ENCODE peak calls at places on chromosomes 4 and X, in ten cellular contexts. One of them, this sample, is unnamed.

GRCh38 chrX:132774312-132774711 is 184.1 kb downstream of the HS6ST2 start:
- DNase-seq in activated B cell treated with CpG ODN at 0.5 μM for 24 hours: no peak
- DNase-seq in HCT116: no peak
- DNase-seq in CD8-positive, alpha-beta memory T cell: no peak
- DNase-seq in GM12892: no peak
- DNase-seq in astrocyte of the spinal cord: no peak
- DNase-seq in SK-MEL-5: no peak
- DNase-seq in transverse colon: no peak
- DNase-seq in activated CD4-positive, CD25-positive, alpha-beta regulatory T cell treated with anti-CD3 and anti-CD28 coated beads, Interleukin-2, amount 50 U/mL, for 16 hours: no peak
- DNase-seq in naive thymus-derived CD8-positive, alpha-beta T cell: no peak
- DNase-seq in this sample: no peak

GRCh38 chrX:134632386-134632785 is 25.9 kb downstream of the PLAC1 start:
- DNase-seq in activated B cell treated with CpG ODN at 0.5 μM for 24 hours: no peak
- DNase-seq in HCT116: no peak
- DNase-seq in CD8-positive, alpha-beta memory T cell: no peak
- DNase-seq in GM12892: no peak
- DNase-seq in astrocyte of the spinal cord: no peak
- DNase-seq in SK-MEL-5: no peak
- DNase-seq in transverse colon: no peak
- DNase-seq in activated CD4-positive, CD25-positive, alpha-beta regulatory T cell treated with anti-CD3 and anti-CD28 coated beads, Interleukin-2, amount 50 U/mL, for 16 hours: no peak
- DNase-seq in naive thymus-derived CD8-positive, alpha-beta T cell: no peak
- DNase-seq in this sample: no peak

GRCh38 chrX:139881130-139881529 is 51.7 kb downstream of the ATP11C start:
- DNase-seq in activated B cell treated with CpG ODN at 0.5 μM for 24 hours: no peak
- DNase-seq in HCT116: peak
- DNase-seq in CD8-positive, alpha-beta memory T cell: no peak
- DNase-seq in GM12892: no peak
- DNase-seq in astrocyte of the spinal cord: peak
- DNase-seq in SK-MEL-5: no peak
- DNase-seq in transverse colon: no peak
- DNase-seq in activated CD4-positive, CD25-positive, alpha-beta regulatory T cell treated with anti-CD3 and anti-CD28 coated beads, Interleukin-2, amount 50 U/mL, for 16 hours: no peak
- DNase-seq in naive thymus-derived CD8-positive, alpha-beta T cell: no peak
- DNase-seq in this sample: no peak

GRCh38 chrX:11187001-11187400 is 75.9 kb downstream of the HCCS start:
- DNase-seq in activated B cell treated with CpG ODN at 0.5 μM for 24 hours: no peak
- DNase-seq in HCT116: no peak
- DNase-seq in CD8-positive, alpha-beta memory T cell: no peak
- DNase-seq in GM12892: no peak
- DNase-seq in astrocyte of the spinal cord: no peak
- DNase-seq in SK-MEL-5: no peak
- DNase-seq in transverse colon: no peak
- DNase-seq in activated CD4-positive, CD25-positive, alpha-beta regulatory T cell treated with anti-CD3 and anti-CD28 coated beads, Interleukin-2, amount 50 U/mL, for 16 hours: no peak
- DNase-seq in naive thymus-derived CD8-positive, alpha-beta T cell: no peak
- DNase-seq in this sample: no peak

GRCh38 chr4:32909722-32910121 is 2189.6 kb downstream of the PCDH7 start:
- DNase-seq in activated B cell treated with CpG ODN at 0.5 μM for 24 hours: no peak
- DNase-seq in HCT116: no peak
- DNase-seq in CD8-positive, alpha-beta memory T cell: no peak
- DNase-seq in GM12892: no peak
- DNase-seq in astrocyte of the spinal cord: no peak
- DNase-seq in SK-MEL-5: peak
- DNase-seq in transverse colon: no peak
- DNase-seq in activated CD4-positive, CD25-positive, alpha-beta regulatory T cell treated with anti-CD3 and anti-CD28 coated beads, Interleukin-2, amount 50 U/mL, for 16 hours: no peak
- DNase-seq in naive thymus-derived CD8-positive, alpha-beta T cell: no peak
- DNase-seq in this sample: no peak

GRCh38 chrX:19613645-19614323 is 98.5 kb upstream of the MAP3K15 start:
- DNase-seq in activated B cell treated with CpG ODN at 0.5 μM for 24 hours: no peak
- DNase-seq in HCT116: no peak
- DNase-seq in CD8-positive, alpha-beta memory T cell: no peak
- DNase-seq in GM12892: no peak
- DNase-seq in astrocyte of the spinal cord: no peak
- DNase-seq in SK-MEL-5: no peak
- DNase-seq in transverse colon: peak
- DNase-seq in activated CD4-positive, CD25-positive, alpha-beta regulatory T cell treated with anti-CD3 and anti-CD28 coated beads, Interleukin-2, amount 50 U/mL, for 16 hours: no peak
- DNase-seq in naive thymus-derived CD8-positive, alpha-beta T cell: no peak
- DNase-seq in this sample: peak

GRCh38 chr4:110196206-110196870 is 2.1 kb downstream of the ELOVL6 start:
- DNase-seq in activated B cell treated with CpG ODN at 0.5 μM for 24 hours: peak
- DNase-seq in HCT116: no peak
- DNase-seq in CD8-positive, alpha-beta memory T cell: peak
- DNase-seq in GM12892: peak
- DNase-seq in astrocyte of the spinal cord: peak
- DNase-seq in SK-MEL-5: peak
- DNase-seq in transverse colon: peak
- DNase-seq in activated CD4-positive, CD25-positive, alpha-beta regulatory T cell treated with anti-CD3 and anti-CD28 coated beads, Interleukin-2, amount 50 U/mL, for 16 hours: no peak
- DNase-seq in naive thymus-derived CD8-positive, alpha-beta T cell: peak
- DNase-seq in this sample: peak

GRCh38 chr4:2024683-2025082 is 15.9 kb upstream of the NELFA start:
- DNase-seq in activated B cell treated with CpG ODN at 0.5 μM for 24 hours: no peak
- DNase-seq in HCT116: no peak
- DNase-seq in CD8-positive, alpha-beta memory T cell: no peak
- DNase-seq in GM12892: no peak
- DNase-seq in astrocyte of the spinal cord: no peak
- DNase-seq in SK-MEL-5: no peak
- DNase-seq in transverse colon: no peak
- DNase-seq in activated CD4-positive, CD25-positive, alpha-beta regulatory T cell treated with anti-CD3 and anti-CD28 coated beads, Interleukin-2, amount 50 U/mL, for 16 hours: no peak
- DNase-seq in naive thymus-derived CD8-positive, alpha-beta T cell: no peak
- DNase-seq in this sample: no peak

GRCh38 chrX:134338527-134338926 is 101.5 kb downstream of the CCDC160 start:
- DNase-seq in activated B cell treated with CpG ODN at 0.5 μM for 24 hours: no peak
- DNase-seq in HCT116: no peak
- DNase-seq in CD8-positive, alpha-beta memory T cell: no peak
- DNase-seq in GM12892: no peak
- DNase-seq in astrocyte of the spinal cord: no peak
- DNase-seq in SK-MEL-5: peak
- DNase-seq in transverse colon: no peak
- DNase-seq in activated CD4-positive, CD25-positive, alpha-beta regulatory T cell treated with anti-CD3 and anti-CD28 coated beads, Interleukin-2, amount 50 U/mL, for 16 hours: no peak
- DNase-seq in naive thymus-derived CD8-positive, alpha-beta T cell: peak
- DNase-seq in this sample: no peak

GRCh38 chr4:127623755-127624087 is 9.0 kb upstream of the INTU start:
- DNase-seq in activated B cell treated with CpG ODN at 0.5 μM for 24 hours: no peak
- DNase-seq in HCT116: no peak
- DNase-seq in CD8-positive, alpha-beta memory T cell: no peak
- DNase-seq in GM12892: no peak
- DNase-seq in astrocyte of the spinal cord: peak
- DNase-seq in SK-MEL-5: no peak
- DNase-seq in transverse colon: no peak
- DNase-seq in activated CD4-positive, CD25-positive, alpha-beta regulatory T cell treated with anti-CD3 and anti-CD28 coated beads, Interleukin-2, amount 50 U/mL, for 16 hours: no peak
- DNase-seq in naive thymus-derived CD8-positive, alpha-beta T cell: no peak
- DNase-seq in this sample: no peak

GRCh38 chrX:152202886-152203285 is 64.5 kb upstream of the MAGEA10 start:
- DNase-seq in activated B cell treated with CpG ODN at 0.5 μM for 24 hours: no peak
- DNase-seq in HCT116: no peak
- DNase-seq in CD8-positive, alpha-beta memory T cell: no peak
- DNase-seq in GM12892: no peak
- DNase-seq in astrocyte of the spinal cord: no peak
- DNase-seq in SK-MEL-5: no peak
- DNase-seq in transverse colon: no peak
- DNase-seq in activated CD4-positive, CD25-positive, alpha-beta regulatory T cell treated with anti-CD3 and anti-CD28 coated beads, Interleukin-2, amount 50 U/mL, for 16 hours: no peak
- DNase-seq in naive thymus-derived CD8-positive, alpha-beta T cell: no peak
- DNase-seq in this sample: no peak

GRCh38 chr4:47835489-47835888 is 2.4 kb downstream of the CORIN start:
- DNase-seq in activated B cell treated with CpG ODN at 0.5 μM for 24 hours: no peak
- DNase-seq in HCT116: no peak
- DNase-seq in CD8-positive, alpha-beta memory T cell: no peak
- DNase-seq in GM12892: no peak
- DNase-seq in astrocyte of the spinal cord: peak
- DNase-seq in SK-MEL-5: no peak
- DNase-seq in transverse colon: no peak
- DNase-seq in activated CD4-positive, CD25-positive, alpha-beta regulatory T cell treated with anti-CD3 and anti-CD28 coated beads, Interleukin-2, amount 50 U/mL, for 16 hours: no peak
- DNase-seq in naive thymus-derived CD8-positive, alpha-beta T cell: no peak
- DNase-seq in this sample: no peak

GRCh38 chrX:45628041-45628440 is 427.4 kb upstream of the DIPK2B start:
- DNase-seq in activated B cell treated with CpG ODN at 0.5 μM for 24 hours: no peak
- DNase-seq in HCT116: no peak
- DNase-seq in CD8-positive, alpha-beta memory T cell: no peak
- DNase-seq in GM12892: no peak
- DNase-seq in astrocyte of the spinal cord: no peak
- DNase-seq in SK-MEL-5: no peak
- DNase-seq in transverse colon: no peak
- DNase-seq in activated CD4-positive, CD25-positive, alpha-beta regulatory T cell treated with anti-CD3 and anti-CD28 coated beads, Interleukin-2, amount 50 U/mL, for 16 hours: no peak
- DNase-seq in naive thymus-derived CD8-positive, alpha-beta T cell: no peak
- DNase-seq in this sample: no peak

GRCh38 chrX:3962511-3963350 is 249.3 kb upstream of the PRKX start:
- DNase-seq in activated B cell treated with CpG ODN at 0.5 μM for 24 hours: no peak
- DNase-seq in HCT116: no peak
- DNase-seq in CD8-positive, alpha-beta memory T cell: no peak
- DNase-seq in GM12892: no peak
- DNase-seq in astrocyte of the spinal cord: peak
- DNase-seq in SK-MEL-5: peak
- DNase-seq in transverse colon: no peak
- DNase-seq in activated CD4-positive, CD25-positive, alpha-beta regulatory T cell treated with anti-CD3 and anti-CD28 coated beads, Interleukin-2, amount 50 U/mL, for 16 hours: no peak
- DNase-seq in naive thymus-derived CD8-positive, alpha-beta T cell: peak
- DNase-seq in this sample: peak

GRCh38 chrX:86241547-86241946 is 93.3 kb downstream of the DACH2 start:
- DNase-seq in activated B cell treated with CpG ODN at 0.5 μM for 24 hours: no peak
- DNase-seq in HCT116: no peak
- DNase-seq in CD8-positive, alpha-beta memory T cell: no peak
- DNase-seq in GM12892: no peak
- DNase-seq in astrocyte of the spinal cord: no peak
- DNase-seq in SK-MEL-5: no peak
- DNase-seq in transverse colon: no peak
- DNase-seq in activated CD4-positive, CD25-positive, alpha-beta regulatory T cell treated with anti-CD3 and anti-CD28 coated beads, Interleukin-2, amount 50 U/mL, for 16 hours: no peak
- DNase-seq in naive thymus-derived CD8-positive, alpha-beta T cell: no peak
- DNase-seq in this sample: no peak

GRCh38 chr4:99062120-99062519 is 26.5 kb downstream of the ADH5 start:
- DNase-seq in activated B cell treated with CpG ODN at 0.5 μM for 24 hours: no peak
- DNase-seq in HCT116: no peak
- DNase-seq in CD8-positive, alpha-beta memory T cell: no peak
- DNase-seq in GM12892: no peak
- DNase-seq in astrocyte of the spinal cord: no peak
- DNase-seq in SK-MEL-5: no peak
- DNase-seq in transverse colon: no peak
- DNase-seq in activated CD4-positive, CD25-positive, alpha-beta regulatory T cell treated with anti-CD3 and anti-CD28 coated beads, Interleukin-2, amount 50 U/mL, for 16 hours: no peak
- DNase-seq in naive thymus-derived CD8-positive, alpha-beta T cell: no peak
- DNase-seq in this sample: no peak

GRCh38 chr4:86924805-86925204 is 10.0 kb upstream of the AFF1 start:
- DNase-seq in activated B cell treated with CpG ODN at 0.5 μM for 24 hours: no peak
- DNase-seq in HCT116: no peak
- DNase-seq in CD8-positive, alpha-beta memory T cell: no peak
- DNase-seq in GM12892: no peak
- DNase-seq in astrocyte of the spinal cord: peak
- DNase-seq in SK-MEL-5: no peak
- DNase-seq in transverse colon: no peak
- DNase-seq in activated CD4-positive, CD25-positive, alpha-beta regulatory T cell treated with anti-CD3 and anti-CD28 coated beads, Interleukin-2, amount 50 U/mL, for 16 hours: no peak
- DNase-seq in naive thymus-derived CD8-positive, alpha-beta T cell: no peak
- DNase-seq in this sample: no peak

GRCh38 chrX:132853040-132853439 is 105.4 kb downstream of the HS6ST2 start:
- DNase-seq in activated B cell treated with CpG ODN at 0.5 μM for 24 hours: no peak
- DNase-seq in HCT116: no peak
- DNase-seq in CD8-positive, alpha-beta memory T cell: no peak
- DNase-seq in GM12892: no peak
- DNase-seq in astrocyte of the spinal cord: no peak
- DNase-seq in SK-MEL-5: no peak
- DNase-seq in transverse colon: no peak
- DNase-seq in activated CD4-positive, CD25-positive, alpha-beta regulatory T cell treated with anti-CD3 and anti-CD28 coated beads, Interleukin-2, amount 50 U/mL, for 16 hours: no peak
- DNase-seq in naive thymus-derived CD8-positive, alpha-beta T cell: no peak
- DNase-seq in this sample: no peak

GRCh38 chr4:21005647-21006046 is 305.4 kb downstream of the PACRGL start:
- DNase-seq in activated B cell treated with CpG ODN at 0.5 μM for 24 hours: no peak
- DNase-seq in HCT116: no peak
- DNase-seq in CD8-positive, alpha-beta memory T cell: no peak
- DNase-seq in GM12892: no peak
- DNase-seq in astrocyte of the spinal cord: no peak
- DNase-seq in SK-MEL-5: no peak
- DNase-seq in transverse colon: no peak
- DNase-seq in activated CD4-positive, CD25-positive, alpha-beta regulatory T cell treated with anti-CD3 and anti-CD28 coated beads, Interleukin-2, amount 50 U/mL, for 16 hours: no peak
- DNase-seq in naive thymus-derived CD8-positive, alpha-beta T cell: no peak
- DNase-seq in this sample: no peak

GRCh38 chrX:12308420-12308819 is 170.1 kb downstream of the FRMPD4 start:
- DNase-seq in activated B cell treated with CpG ODN at 0.5 μM for 24 hours: no peak
- DNase-seq in HCT116: no peak
- DNase-seq in CD8-positive, alpha-beta memory T cell: no peak
- DNase-seq in GM12892: no peak
- DNase-seq in astrocyte of the spinal cord: no peak
- DNase-seq in SK-MEL-5: no peak
- DNase-seq in transverse colon: no peak
- DNase-seq in activated CD4-positive, CD25-positive, alpha-beta regulatory T cell treated with anti-CD3 and anti-CD28 coated beads, Interleukin-2, amount 50 U/mL, for 16 hours: no peak
- DNase-seq in naive thymus-derived CD8-positive, alpha-beta T cell: no peak
- DNase-seq in this sample: no peak

GRCh38 chr4:175929441-175929840 is 117.4 kb upstream of the GPM6A start:
- DNase-seq in activated B cell treated with CpG ODN at 0.5 μM for 24 hours: no peak
- DNase-seq in HCT116: no peak
- DNase-seq in CD8-positive, alpha-beta memory T cell: no peak
- DNase-seq in GM12892: no peak
- DNase-seq in astrocyte of the spinal cord: no peak
- DNase-seq in SK-MEL-5: no peak
- DNase-seq in transverse colon: no peak
- DNase-seq in activated CD4-positive, CD25-positive, alpha-beta regulatory T cell treated with anti-CD3 and anti-CD28 coated beads, Interleukin-2, amount 50 U/mL, for 16 hours: no peak
- DNase-seq in naive thymus-derived CD8-positive, alpha-beta T cell: no peak
- DNase-seq in this sample: no peak

GRCh38 chr4:91577864-91578263 is 725.9 kb upstream of the GRID2 start:
- DNase-seq in activated B cell treated with CpG ODN at 0.5 μM for 24 hours: no peak
- DNase-seq in HCT116: no peak
- DNase-seq in CD8-positive, alpha-beta memory T cell: no peak
- DNase-seq in GM12892: no peak
- DNase-seq in astrocyte of the spinal cord: no peak
- DNase-seq in SK-MEL-5: no peak
- DNase-seq in transverse colon: no peak
- DNase-seq in activated CD4-positive, CD25-positive, alpha-beta regulatory T cell treated with anti-CD3 and anti-CD28 coated beads, Interleukin-2, amount 50 U/mL, for 16 hours: no peak
- DNase-seq in naive thymus-derived CD8-positive, alpha-beta T cell: no peak
- DNase-seq in this sample: no peak

GRCh38 chr4:145819246-145820181 is 119.1 kb downstream of the ZNF827 start:
- DNase-seq in activated B cell treated with CpG ODN at 0.5 μM for 24 hours: no peak
- DNase-seq in HCT116: no peak
- DNase-seq in CD8-positive, alpha-beta memory T cell: no peak
- DNase-seq in GM12892: no peak
- DNase-seq in astrocyte of the spinal cord: no peak
- DNase-seq in SK-MEL-5: no peak
- DNase-seq in transverse colon: peak
- DNase-seq in activated CD4-positive, CD25-positive, alpha-beta regulatory T cell treated with anti-CD3 and anti-CD28 coated beads, Interleukin-2, amount 50 U/mL, for 16 hours: no peak
- DNase-seq in naive thymus-derived CD8-positive, alpha-beta T cell: no peak
- DNase-seq in this sample: no peak

GRCh38 chrX:119410027-119410819 is 11.1 kb downstream of the SLC25A43 start:
- DNase-seq in activated B cell treated with CpG ODN at 0.5 μM for 24 hours: no peak
- DNase-seq in HCT116: peak
- DNase-seq in CD8-positive, alpha-beta memory T cell: no peak
- DNase-seq in GM12892: no peak
- DNase-seq in astrocyte of the spinal cord: peak
- DNase-seq in SK-MEL-5: peak
- DNase-seq in transverse colon: peak
- DNase-seq in activated CD4-positive, CD25-positive, alpha-beta regulatory T cell treated with anti-CD3 and anti-CD28 coated beads, Interleukin-2, amount 50 U/mL, for 16 hours: no peak
- DNase-seq in naive thymus-derived CD8-positive, alpha-beta T cell: no peak
- DNase-seq in this sample: peak

This sample was measured in body of pancreas.